ENCODE peak calls at places on chromosomes 3 and 15, in four cellular contexts. M is aorta, A is esophagus muscularis mucosa, S is SJSA1. R is an unnamed sample. For H3K4me1 and H3K27me3, the result is how much of the 10 kb centered on the place peaks cover.

GRCh38 chr15:32867313-32867626 is 149.5 kb downstream of the GREM1 start:
- DNase-seq in M (no peak), S (peak), A (no peak), R (no peak)

GRCh38 chr15:31275331-31276262 is 51.0 kb upstream of the KLF13 start:
- DNase-seq in S (peak), A (peak), M (peak), R (no peak)

GRCh38 chr15:66842710-66843441 is 140.8 kb downstream of the SMAD6 start:
- DNase-seq in M (peak), A (no peak), S (peak), R (peak)

GRCh38 chr3:185215873-185216586 is 37.8 kb downstream of the EHHADH start:
- DNase-seq in M (no peak), S (no peak), A (no peak), R (no peak)

GRCh38 chr3:64530434-64531049 is 157.3 kb downstream of the ADAMTS9 start:
- DNase-seq in A (no peak), S (peak), M (no peak), R (no peak)

GRCh38 chr15:85667491-85668424 is 127.0 kb downstream of the KLHL25 start:
- DNase-seq in A (no peak), M (peak), S (peak), R (no peak)

GRCh38 chr15:90710436-90710835 is 6.7 kb upstream of the BLM start:
- DNase-seq in S (no peak), M (no peak), A (no peak), R (no peak)

GRCh38 chr3:69433938-69434263 is 48.0 kb upstream of the FRMD4B start:
- DNase-seq in A (no peak), S (peak), M (no peak), R (no peak)

GRCh38 chr15:49674370-49674769 is 53.5 kb downstream of the DTWD1 start:
- DNase-seq in S (no peak), A (no peak), M (no peak), R (no peak)

GRCh38 chr3:32120480-32120879 is 14.1 kb downstream of the GPD1L start:
- DNase-seq in A (no peak), M (no peak), S (no peak), R (no peak)

GRCh38 chr3:42134867-42135464 is 43.8 kb downstream of the TRAK1 start:
- DNase-seq in M (no peak), A (no peak), S (no peak), R (no peak)

GRCh38 chr15:32029409-32029861 is 880 bp upstream of the CHRNA7 start:
- DNase-seq in S (no peak), A (no peak), M (no peak), R (no peak)

GRCh38 chr3:131036986-131037385 is 10.3 kb downstream of the NEK11 start:
- DNase-seq in S (peak), A (no peak), M (no peak), R (no peak)

GRCh38 chr3:194664857-194665256 is 7.1 kb downstream of the LSG1 start:
- DNase-seq in A (no peak), S (no peak), M (no peak), R (no peak)

GRCh38 chr3:31960793-31961431 is 20.1 kb downstream of the OSBPL10 start:
- DNase-seq in A (peak), S (peak), M (no peak), R (no peak)

GRCh38 chr3:47130557-47130956 is 33.4 kb downstream of the SETD2 start:
- DNase-seq in S (no peak), A (no peak), M (no peak), R (no peak)

GRCh38 chr3:126549861-126550487 is 8.8 kb downstream of the C3orf22 start:
- DNase-seq in M (peak), A (no peak), S (peak), R (no peak)

GRCh38 chr3:182198345-182198744 is 486.6 kb downstream of the SOX2 start:
- DNase-seq in M (no peak), A (no peak), S (no peak), R (no peak)

GRCh38 chr15:93823971-93824866 is 407.1 kb upstream of the MCTP2 start:
- DNase-seq in M (no peak), S (no peak), A (no peak), R (no peak)

GRCh38 chr3:108182339-108182738 is 39.9 kb downstream of the IFT57 start:
- DNase-seq in A (no peak), M (no peak), S (no peak), R (no peak)

GRCh38 chr3:121948641-121949040 is 54.4 kb downstream of the SLC15A2 start:
- DNase-seq in S (no peak), A (no peak), M (no peak), R (no peak)

GRCh38 chr3:104768886-104769285 is 597.8 kb upstream of the ALCAM start:
- DNase-seq in A (no peak), S (no peak), M (no peak), R (no peak)

GRCh38 chr3:37279226-37279625 is 104.8 kb upstream of the LRRFIP2 start:
- DNase-seq in A (no peak), M (no peak), S (no peak), R (no peak)

GRCh38 chr3:170222647-170223541 is 670 bp downstream of the PRKCI start:
- DNase-seq in A (no peak), M (peak), S (peak), R (no peak)

GRCh38 chr3:118550556-118550955 is 484.1 kb downstream of the IGSF11 start:
- DNase-seq in S (no peak), M (no peak), A (no peak), R (no peak)
- H3K4me3 ChIP-seq in S (no peak), M (no peak), A (no peak), R (no peak)

DNA sequence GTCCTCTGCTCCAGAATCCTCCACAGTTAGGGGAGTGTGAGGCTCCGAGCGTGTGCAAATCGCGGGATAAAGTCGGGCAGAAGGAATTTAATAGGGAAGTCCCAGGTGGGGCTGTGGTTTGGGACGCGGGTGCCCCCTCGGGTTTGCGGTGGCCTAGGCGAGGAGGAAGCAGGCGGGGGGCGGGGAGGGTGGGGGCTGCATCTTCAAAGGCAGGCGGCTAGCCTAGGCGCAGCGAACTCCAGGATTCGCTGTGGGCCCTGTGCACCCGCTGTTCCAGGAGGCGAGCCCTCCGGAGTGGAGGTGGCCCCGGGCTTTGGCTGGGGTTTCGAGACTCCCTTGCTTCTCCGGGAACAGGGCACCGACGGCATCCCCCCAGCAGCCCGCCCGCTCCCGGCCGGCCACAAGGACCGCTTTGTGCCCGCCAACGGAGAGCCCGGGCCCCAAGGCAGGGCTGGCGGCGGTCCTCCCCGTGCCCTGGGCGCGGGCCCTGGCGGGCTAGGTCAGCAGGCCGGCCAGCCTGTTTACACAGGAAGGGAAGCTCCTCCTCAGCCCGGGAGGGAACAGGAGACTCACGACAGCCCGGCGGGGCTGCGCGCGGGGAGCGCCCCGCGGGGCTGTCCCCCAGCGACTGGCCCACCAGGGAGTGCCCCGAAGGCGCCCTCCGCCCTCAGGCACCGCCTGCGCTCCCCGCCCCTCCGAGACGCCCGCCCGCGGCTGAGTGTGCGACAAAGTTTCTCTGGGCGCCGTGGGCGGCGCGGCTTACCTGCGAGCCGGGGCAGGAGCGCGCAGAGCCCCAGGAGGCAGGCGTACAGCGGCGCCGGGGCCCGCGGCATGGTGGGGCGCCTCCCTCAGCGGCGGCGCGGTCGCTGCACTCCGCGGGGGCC is 755 bp downstream of the ITGB5 start:
- DNase-seq in S (peak), M (peak), A (no peak), R (peak)
- H3K4me1 ChIP-seq in S (under half), M (under half), A (under half), R (half or more)

GRCh38 chr3:128502712-128503111 is 9.7 kb upstream of the GATA2 start:
- DNase-seq in S (peak), M (no peak), A (no peak), R (no peak)

GRCh38 chr3:128503164-128503651 is 10.2 kb upstream of the GATA2 start:
- DNase-seq in S (peak), A (no peak), M (no peak), R (no peak)

GRCh38 chr3:128499724-128500275 is 6.8 kb upstream of the GATA2 start:
- DNase-seq in M (no peak), A (no peak), S (no peak), R (no peak)

GRCh38 chr3:128500556-128500955 is 7.6 kb upstream of the GATA2 start:
- DNase-seq in M (no peak), A (no peak), S (no peak), R (no peak)

GRCh38 chr3:128501431-128501830 is 8.4 kb upstream of the GATA2 start:
- DNase-seq in A (no peak), S (no peak), M (no peak), R (no peak)
- H3K27me3 ChIP-seq in A (under half), S (under half), M (under half), R (half or more)

GRCh38 chr3:147414369-147415135 is 5.4 kb downstream of the ZIC1 start:
- DNase-seq in A (no peak), S (no peak), M (no peak), R (no peak)

GRCh38 chr3:147415337-147415736 is 6.2 kb downstream of the ZIC1 start:
- DNase-seq in S (no peak), A (no peak), M (no peak), R (no peak)

GRCh38 chr3:147412917-147413711 is 3.9 kb downstream of the ZIC1 start:
- DNase-seq in A (no peak), M (no peak), S (no peak), R (no peak)

GRCh38 chr3:147412491-147412916 is 3.3 kb downstream of the ZIC1 start:
- DNase-seq in A (no peak), S (no peak), M (no peak), R (no peak)

GRCh38 chr3:147413712-147414325 is 4.7 kb downstream of the ZIC1 start:
- DNase-seq in S (no peak), A (no peak), M (no peak), R (no peak)
- H3K4me3 ChIP-seq in S (no peak), A (peak), M (no peak), R (peak)

GRCh38 chr15:92034227-92034626 is 180.7 kb downstream of the SLCO3A1 start:
- DNase-seq in S (no peak), A (no peak), M (no peak), R (no peak)
- H3K4me1 ChIP-seq in S (under half), A (under half), M (under half), R (half or more)

R was measured in left ventricle myocardium inferior.